ENCODE peak calls at places on chromosomes 2 and 18, in four cellular contexts. B is neuronal stem cell; Q is testis; O is activated CD8-positive, alpha-beta memory T cell treated with anti-CD3 and anti-CD28 coated beads, Interleukin-2, amount 10 ng/mL, durations not matched to agents 7 days and 5 days. E is an unnamed sample.

GRCh38 chr18:75336767-75337166 is 90.7 kb downstream of the SMIM21 start:
- DNase-seq in B (no peak), Q (no peak), O (no peak), E (no peak)

GRCh38 chr18:8730080-8730827 is 24.9 kb downstream of the MTCL1 start:
- DNase-seq in B (no peak), Q (peak; percentile 58), O (no peak), E (peak; percentile 76)

GRCh38 chr2:45567974-45568789 is 42.9 kb downstream of the SRBD1 start:
- DNase-seq in B (no peak), O (no peak), Q (no peak), E (no peak)

GRCh38 chr2:74399785-74400184 is 19.7 kb upstream of the DCTN1 start:
- DNase-seq in B (no peak), O (no peak), Q (no peak), E (no peak)

GRCh38 chr2:26875808-26876207 is 27.9 kb downstream of the DPYSL5 start:
- DNase-seq in Q (no peak), O (no peak), B (no peak), E (no peak)

GRCh38 chr18:49648326-49648725 is 86.5 kb downstream of the LIPG start:
- DNase-seq in O (no peak), Q (no peak), B (no peak), E (no peak)

GRCh38 chr2:72747344-72747743 is 78.5 kb downstream of the EXOC6B start:
- DNase-seq in Q (no peak), B (no peak), O (no peak), E (no peak)

GRCh38 chr2:950627-950992 is at the start of gene SNTG2:
- DNase-seq in O (peak; percentile 61), Q (peak; percentile 53), B (peak; percentile 49), E (peak; percentile 10)

GRCh38 chr2:116761864-116762263 is 1052.6 kb upstream of the DDX18 start:
- DNase-seq in Q (no peak), B (no peak), O (no peak), E (no peak)

GRCh38 chr18:60870261-60870966 is 462.8 kb upstream of the CDH20 start:
- DNase-seq in O (no peak), Q (no peak), B (no peak), E (no peak)

GRCh38 chr2:213649176-213649575 is 364.9 kb downstream of the SPAG16 start:
- DNase-seq in B (no peak), Q (no peak), O (no peak), E (no peak)

GRCh38 chr18:934518-935123 is 29.9 kb downstream of the ADCYAP1 start:
- DNase-seq in Q (no peak), B (no peak), O (no peak), E (no peak)

GRCh38 chr2:198232281-198232680 is 427.9 kb downstream of the PLCL1 start:
- DNase-seq in O (no peak), B (no peak), Q (no peak), E (no peak)

GRCh38 chr2:15346624-15347023 is 214.5 kb downstream of the NBAS start:
- DNase-seq in Q (no peak), O (no peak), B (no peak), E (no peak)

GRCh38 chr2:221817052-221817451 is 244.9 kb upstream of the EPHA4 start:
- DNase-seq in B (no peak), Q (no peak), O (no peak), E (no peak)

GRCh38 chr2:180523629-180524340 is 456.6 kb upstream of the UBE2E3 start:
- DNase-seq in O (no peak), B (no peak), Q (no peak), E (no peak)

GRCh38 chr2:27705851-27706622 is 42.3 kb downstream of the SLC4A1AP start:
- DNase-seq in B (no peak), Q (peak; percentile 76), O (no peak), E (peak; percentile 85)

GRCh38 chr2:131023758-131024157 is 69.5 kb downstream of the FAM168B start:
- DNase-seq in B (no peak), Q (no peak), O (no peak), E (no peak)

GRCh38 chr2:137910641-137911040 is 53.6 kb upstream of the HNMT start:
- DNase-seq in B (peak; percentile 14), Q (no peak), O (no peak), E (no peak)

GRCh38 chr2:218806346-218806978 is 24.5 kb downstream of the CYP27A1 start:
- DNase-seq in O (no peak), B (no peak), Q (peak; percentile 59), E (peak; percentile 44)

GRCh38 chr2:230575640-230576324 is 136.9 kb upstream of the CAB39 start:
- DNase-seq in Q (no peak), O (peak; percentile 87), B (no peak), E (no peak)

GRCh38 chr2:111050701-111051376 is 69.9 kb upstream of the BCL2L11 start:
- DNase-seq in O (no peak), B (no peak), Q (no peak), E (no peak)

GRCh38 chr18:58862851-58863538 is 1.7 kb upstream of the ZNF532 start:
- DNase-seq in O (no peak), B (no peak), Q (peak; percentile 41), E (no peak)

GRCh38 chr18:79394438-79395307 is 1.1 kb upstream of the NFATC1 start:
- DNase-seq in Q (no peak), O (no peak), B (no peak), E (peak; percentile 18)

GRCh38 chr2:21228041-21228895 is 104.5 kb downstream of the TDRD15 start:
- DNase-seq in Q (no peak), B (no peak), O (no peak), E (no peak)

GRCh38 chr2:133475610-133476009 is 92.7 kb downstream of the NCKAP5 start:
- DNase-seq in Q (no peak), O (no peak), B (no peak), E (no peak)

GRCh38 chr18:58400337-58400885 is 228.5 kb downstream of the ALPK2 start:
- DNase-seq in B (no peak), O (no peak), Q (no peak), E (no peak)

GRCh38 chr2:102460467-102460866 is 12.6 kb upstream of the SLC9A4 start:
- DNase-seq in O (no peak), B (no peak), Q (no peak), E (no peak)

GRCh38 chr2:11742702-11743530 is 3.5 kb upstream of the LPIN1 start:
- DNase-seq in Q (no peak), B (no peak), O (no peak), E (no peak)

GRCh38 chr2:195782156-195782555 is 125.1 kb downstream of the SLC39A10 start:
- DNase-seq in O (no peak), B (no peak), Q (no peak), E (no peak)

GRCh38 chr2:65049010-65049639 is 7.1 kb upstream of the CEP68 start:
- DNase-seq in O (no peak), B (no peak), Q (no peak), E (no peak)

E was measured in adrenal gland.